ENCODE peak calls at places on chromosomes 16 and 17, in eight cellular contexts. J, R, L, U, D, I, M and P are unnamed samples.
A peak's percentile ranks its signal among the peaks of the same experiment; 100 is the strongest.

GRCh38 chr16:49986351-49987124 is 38.5 kb upstream of the CNEP1R1 start:
- DNase-seq in D (no peak), R (no peak), U (peak; percentile 9), M (no peak), L (no peak), I (no peak), J (no peak), P (no peak)

GRCh38 chr16:85081765-85082164 is 30.5 kb downstream of the CIBAR2 start:
- DNase-seq in R (no peak), U (no peak), M (no peak), D (no peak), L (no peak), I (no peak), J (no peak), P (no peak)

GRCh38 chr17:82301300-82301915 is 16.0 kb downstream of the CD7 start:
- DNase-seq in J (no peak), M (no peak), D (no peak), I (no peak), L (no peak), R (no peak), U (no peak), P (no peak)

GRCh38 chr17:43650471-43650870 is 11.3 kb downstream of the MEOX1 start:
- DNase-seq in M (no peak), L (no peak), J (no peak), I (no peak), R (no peak), U (no peak), D (no peak), P (no peak)

GRCh38 chr17:64769712-64770111 is 107.6 kb upstream of the SMURF2 start:
- DNase-seq in M (no peak), U (no peak), L (no peak), R (no peak), J (no peak), D (no peak), I (no peak), P (no peak)

GRCh38 chr16:50155925-50156324 is 2.8 kb downstream of the TENT4B start:
- DNase-seq in D (no peak), I (no peak), J (no peak), U (no peak), L (no peak), R (no peak), M (no peak), P (no peak)

GRCh38 chr17:3738562-3739295 is 15.0 kb downstream of the HASPIN start:
- DNase-seq in M (no peak), D (no peak), I (peak; percentile 39), J (no peak), R (no peak), L (peak; percentile 85), U (no peak), P (peak; percentile 10)

GRCh38 chr17:4944163-4944553 is 4.1 kb downstream of the RNF167 start:
- DNase-seq in D (no peak), R (no peak), L (no peak), M (no peak), U (no peak), I (no peak), J (peak; percentile 63), P (no peak)

GRCh38 chr17:79174905-79175856 is 100.6 kb downstream of the ENGASE start:
- DNase-seq in D (no peak), I (no peak), L (no peak), U (no peak), J (no peak), R (no peak), M (no peak), P (no peak)

GRCh38 chr17:74778960-74779359 is 2.8 kb upstream of the NAT9 start:
- DNase-seq in U (no peak), M (no peak), R (no peak), I (no peak), L (no peak), J (no peak), D (peak; percentile 30), P (no peak)

GRCh38 chr17:55496094-55496881 is 15.0 kb downstream of the SMIM36 start:
- DNase-seq in D (no peak), R (no peak), U (peak; percentile 44), J (no peak), I (peak; percentile 4), M (no peak), L (peak; percentile 5), P (no peak)

GRCh38 chr17:13759936-13760335 is 158.2 kb upstream of the HS3ST3A1 start:
- DNase-seq in L (no peak), R (no peak), D (no peak), I (no peak), U (no peak), J (no peak), M (no peak), P (no peak)

GRCh38 chr16:59973966-59974365 is 1239.8 kb upstream of the GOT2 start:
- DNase-seq in M (no peak), I (no peak), L (no peak), J (no peak), U (no peak), D (peak; percentile 3), R (no peak), P (no peak)